ENCODE peak calls at places on chromosome 17, in seven cellular contexts. K is keratinocyte, X is colonic mucosa, Q is left ventricle myocardium inferior, A is psoas muscle, R is small intestine, U is breast epithelium. H is an unnamed sample.

GRCh38 chr17:7548585-7549400 is at the start of gene TNFSF12:
- DNase-seq in K (no peak), X (peak), Q (peak), A (peak), R (peak), U (peak), H (peak)

GRCh38 chr17:75681289-75681688 is 14.2 kb downstream of the SAP30BP start:
- DNase-seq in K (no peak), X (no peak), Q (no peak), A (no peak), R (no peak), U (no peak), H (no peak)

GRCh38 chr17:75152971-75153853 is 1.1 kb downstream of the JPT1 start:
- DNase-seq in K (no peak), X (peak), Q (no peak), A (peak), R (peak), U (no peak), H (no peak)

GRCh38 chr17:16027708-16028584 is 28.3 kb downstream of the TTC19 start:
- DNase-seq in K (peak), X (no peak), Q (no peak), A (no peak), R (peak), U (no peak), H (no peak)

GRCh38 chr17:77273397-77274136 is 132.8 kb downstream of the SEC14L1 start:
- DNase-seq in K (no peak), X (no peak), Q (no peak), A (no peak), R (no peak), U (no peak), H (no peak)

GRCh38 chr17:58136669-58137279 is 11.4 kb upstream of the OR4D1 start:
- DNase-seq in K (no peak), X (no peak), Q (no peak), A (no peak), R (peak), U (no peak), H (no peak)

GRCh38 chr17:83064021-83064731 is 15.2 kb upstream of the METRNL start:
- DNase-seq in K (no peak), X (no peak), Q (no peak), A (peak), R (no peak), U (peak), H (peak)

GRCh38 chr17:1109606-1110523 is 69.9 kb downstream of the ABR start:
- DNase-seq in K (no peak), X (peak), Q (no peak), A (peak), R (peak), U (no peak), H (no peak)

GRCh38 chr17:77839324-77840155 is 119.0 kb upstream of the TNRC6C start:
- DNase-seq in K (no peak), X (peak), Q (peak), A (no peak), R (peak), U (peak), H (no peak)

GRCh38 chr17:78725448-78726021 is 56.5 kb downstream of the CYTH1 start:
- DNase-seq in K (no peak), X (no peak), Q (no peak), A (no peak), R (no peak), U (no peak), H (no peak)

GRCh38 chr17:38352245-38353083 is 820 bp downstream of the SOCS7 start:
- DNase-seq in K (no peak), X (peak), Q (peak), A (peak), R (peak), U (no peak), H (peak)

GRCh38 chr17:8839410-8839935 is 28.0 kb downstream of the PIK3R6 start:
- DNase-seq in K (no peak), X (no peak), Q (no peak), A (no peak), R (no peak), U (no peak), H (no peak)

GRCh38 chr17:80913928-80914821 is 77.5 kb upstream of the CHMP6 start:
- DNase-seq in K (no peak), X (no peak), Q (no peak), A (no peak), R (no peak), U (no peak), H (no peak)

GRCh38 chr17:43875476-43876147 is 28.6 kb downstream of the CD300LG start:
- DNase-seq in K (no peak), X (no peak), Q (no peak), A (no peak), R (no peak), U (no peak), H (no peak)

GRCh38 chr17:3738562-3739295 is 15.0 kb downstream of the HASPIN start:
- DNase-seq in K (peak), X (peak), Q (no peak), A (peak), R (peak), U (no peak), H (peak)

GRCh38 chr17:10631048-10631700 is 25.9 kb downstream of the MYH3 start:
- DNase-seq in K (no peak), X (peak), Q (no peak), A (no peak), R (peak), U (no peak), H (no peak)

GRCh38 chr17:7330099-7331015 is 1.2 kb upstream of the NEURL4 start:
- DNase-seq in K (no peak), X (peak), Q (peak), A (peak), R (peak), U (peak), H (peak)

GRCh38 chr17:17797119-17797809 is 39.5 kb downstream of the SREBF1 start:
- DNase-seq in K (no peak), X (no peak), Q (no peak), A (no peak), R (no peak), U (no peak), H (no peak)

GRCh38 chr17:8979715-8980114 is 14.2 kb upstream of the PIK3R5 start:
- DNase-seq in K (no peak), X (no peak), Q (no peak), A (no peak), R (no peak), U (no peak), H (no peak)

GRCh38 chr17:39719563-39719962 is 10.8 kb downstream of the MIEN1 start:
- DNase-seq in K (no peak), X (peak), Q (no peak), A (no peak), R (no peak), U (no peak), H (no peak)

GRCh38 chr17:39717660-39718059 is 12.7 kb downstream of the MIEN1 start:
- DNase-seq in K (no peak), X (no peak), Q (no peak), A (no peak), R (no peak), U (no peak), H (no peak)

GRCh38 chr17:39716073-39716818 is 14.1 kb downstream of the MIEN1 start:
- DNase-seq in K (no peak), X (peak), Q (peak), A (no peak), R (no peak), U (no peak), H (no peak)

GRCh38 chr17:39715375-39716072 is 14.8 kb downstream of the MIEN1 start:
- DNase-seq in K (no peak), X (no peak), Q (no peak), A (no peak), R (no peak), U (no peak), H (no peak)

DNA sequence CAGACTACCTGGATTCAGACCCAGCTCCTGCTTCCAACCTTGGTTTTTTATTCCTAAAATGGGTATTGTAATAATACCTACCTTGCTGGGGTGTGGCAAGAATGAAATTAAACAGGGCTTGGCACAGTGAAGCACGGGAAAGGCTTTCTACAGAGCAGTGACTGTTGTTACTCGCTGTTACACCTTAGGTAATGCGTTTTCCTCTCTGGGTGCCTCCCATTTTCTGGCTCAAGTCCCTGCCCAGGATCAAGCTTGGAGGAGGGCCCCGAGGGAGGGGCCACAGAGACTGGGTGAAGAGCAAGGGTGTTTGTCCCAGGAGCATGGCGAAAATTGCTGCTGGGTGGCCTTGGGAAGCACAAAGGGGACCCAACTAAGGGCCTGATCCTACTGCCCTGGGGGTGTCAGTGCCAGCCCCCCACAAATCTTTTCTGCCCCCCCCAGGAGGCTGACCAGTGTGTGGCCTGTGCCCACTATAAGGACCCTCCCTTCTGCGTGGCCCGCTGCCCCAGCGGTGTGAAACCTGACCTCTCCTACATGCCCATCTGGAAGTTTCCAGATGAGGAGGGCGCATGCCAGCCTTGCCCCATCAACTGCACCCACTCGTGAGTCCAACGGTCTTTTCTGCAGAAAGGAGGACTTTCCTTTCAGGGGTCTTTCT is 13.3 kb downstream of the MIEN1 start:
- DNase-seq in K (no peak), X (peak), Q (no peak), A (no peak), R (peak), U (no peak), H (peak)
- H3K27ac ChIP-seq in K (peak), X (peak), Q (peak), A (peak), R (peak), U (peak), H (peak)

DNA sequence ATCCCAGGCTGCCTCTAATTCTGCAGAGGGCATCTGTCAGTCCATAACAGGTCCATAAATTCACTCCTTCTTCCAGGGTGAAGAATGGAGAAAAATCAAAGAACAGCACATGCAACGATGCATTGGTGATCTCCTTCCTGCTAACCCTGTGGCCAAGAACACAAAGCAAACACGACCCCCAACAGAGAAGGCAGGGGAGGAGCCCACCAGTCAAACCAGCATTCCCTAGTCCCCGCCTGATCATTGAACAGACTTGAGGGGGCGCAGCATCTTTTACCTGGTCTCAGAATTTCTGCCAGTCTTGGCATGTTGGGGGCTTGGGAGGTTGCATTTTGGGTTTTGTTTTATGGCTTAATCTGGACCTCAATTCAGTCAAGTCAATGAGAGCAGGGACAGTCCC is 476.0 kb downstream of the SLC39A11 start:
- DNase-seq in K (no peak), X (no peak), Q (no peak), A (no peak), R (no peak), U (no peak), H (no peak)
- H3K27ac ChIP-seq in K (no peak), X (no peak), Q (no peak), A (no peak), R (no peak), U (no peak), H (no peak)

GRCh38 chr17:18919963-18920362 is 32.0 kb upstream of the SLC5A10 start:
- DNase-seq in K (no peak), X (peak), Q (no peak), A (no peak), R (peak), U (no peak), H (no peak)
- H3K27ac ChIP-seq in K (no peak), X (peak), Q (no peak), A (no peak), R (peak), U (no peak), H (no peak)

DNA sequence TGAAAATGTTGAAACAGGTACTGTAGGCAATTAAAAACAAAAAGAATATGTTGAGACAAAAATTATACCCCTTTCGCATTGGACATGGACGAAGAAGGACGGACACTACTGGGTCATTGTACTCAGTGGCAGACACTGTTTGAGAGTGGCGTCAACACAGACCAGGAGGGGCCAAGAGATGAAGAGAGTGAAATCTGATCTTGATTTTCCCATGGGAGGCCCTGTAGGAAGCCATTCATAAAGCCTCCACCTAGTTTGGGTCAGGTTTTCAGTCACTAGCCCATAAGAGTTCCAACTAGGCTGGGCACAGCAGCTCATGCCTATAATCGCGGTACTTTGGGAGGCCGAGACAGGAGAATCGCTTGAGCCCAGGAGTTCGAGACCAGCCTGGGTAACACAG is 23.6 kb upstream of the SMURF2 start:
- DNase-seq in K (no peak), X (no peak), Q (no peak), A (no peak), R (no peak), U (no peak), H (no peak)
- H3K27ac ChIP-seq in K (no peak), X (no peak), Q (no peak), A (no peak), R (no peak), U (no peak), H (no peak)

H was measured in lower lobe of right lung.